ENCODE peak calls at places on chromosomes 2 and 18, in five cellular contexts. Y is mucosa of gallbladder, X is IMR-90, S is AG09309, F is Right ventricle myocardium inferior. Z is an unnamed sample.

GRCh38 chr18:32450874-32451273 is 19.8 kb downstream of the GAREM1 start:
- DNase-seq in X (no peak), F (no peak), Y (no peak), S (no peak), Z (no peak)

GRCh38 chr18:4130734-4131719 is 324.1 kb downstream of the DLGAP1 start:
- DNase-seq in F (no peak), X (no peak), S (no peak), Y (no peak), Z (no peak)

GRCh38 chr2:74908763-74909444 is 49.5 kb upstream of the POLE4 start:
- DNase-seq in S (no peak), F (no peak), Y (no peak), X (no peak), Z (no peak)

GRCh38 chr2:138752231-138752956 is 27.8 kb downstream of the NXPH2 start:
- DNase-seq in S (no peak), F (no peak), X (peak; percentile 0), Y (no peak), Z (no peak)

GRCh38 chr2:220373878-220374277 is 746.4 kb downstream of the SLC4A3 start:
- DNase-seq in X (peak; percentile 81), F (no peak), S (peak; percentile 10), Y (no peak), Z (no peak)

GRCh38 chr2:86136141-86136540 is 30.1 kb downstream of the PTCD3 start:
- DNase-seq in Y (no peak), X (no peak), S (no peak), F (no peak), Z (no peak)

GRCh38 chr2:5067816-5068215 is 624.4 kb upstream of the SOX11 start:
- DNase-seq in S (no peak), Y (no peak), F (no peak), X (no peak), Z (no peak)

GRCh38 chr18:8140841-8141501 is 468.3 kb upstream of the RAB12 start:
- DNase-seq in X (peak; percentile 82), S (peak; percentile 32), F (no peak), Y (no peak), Z (no peak)

GRCh38 chr2:43040084-43040854 is 186.1 kb downstream of the ZFP36L2 start:
- DNase-seq in F (peak; percentile 30), Y (no peak), X (no peak), S (no peak), Z (no peak)

GRCh38 chr2:203484266-203485112 is 50.6 kb downstream of the RAPH1 start:
- DNase-seq in S (no peak), Y (no peak), X (peak; percentile 16), F (no peak), Z (no peak)

GRCh38 chr2:237427807-237428506 is 14.0 kb upstream of the COL6A3 start:
- DNase-seq in Y (no peak), F (no peak), S (no peak), X (no peak), Z (no peak)

GRCh38 chr2:46179037-46179621 is 118.1 kb upstream of the EPAS1 start:
- DNase-seq in S (peak; percentile 93), Y (peak; percentile 77), F (no peak), X (peak; percentile 99), Z (peak; percentile 79)

GRCh38 chr2:238864207-238865014 is 16.5 kb downstream of the TWIST2 start:
- DNase-seq in Y (peak; percentile 91), X (peak; percentile 99), F (peak; percentile 90), S (peak; percentile 98), Z (peak; percentile 93)

GRCh38 chr2:63009490-63009889 is 41.1 kb upstream of the OTX1 start:
- DNase-seq in Y (no peak), X (no peak), S (no peak), F (no peak), Z (no peak)

GRCh38 chr18:47975701-47976100 is 45.2 kb upstream of the SMAD2 start:
- DNase-seq in X (no peak), S (no peak), Y (no peak), F (no peak), Z (no peak)

Z was measured in right cardiac atrium.